ENCODE peak calls at places on chromosomes 11 and 22, in six cellular contexts. One of them, this sample, is unnamed.

GRCh38 chr11:61362542-61362875 is 335 bp downstream of the TMEM138 start:
- DNase-seq in SK-N-SH: peak
- DNase-seq in coronary artery: peak
- DNase-seq in right atrium auricular region: no peak
- DNase-seq in CD8-positive, alpha-beta T cell: peak
- DNase-seq in K562: peak
- DNase-seq in this sample: no peak

GRCh38 chr11:7490054-7490453 is 4.7 kb downstream of the OLFML1 start:
- DNase-seq in SK-N-SH: no peak
- DNase-seq in coronary artery: no peak
- DNase-seq in right atrium auricular region: no peak
- DNase-seq in CD8-positive, alpha-beta T cell: no peak
- DNase-seq in K562: no peak
- DNase-seq in this sample: no peak

GRCh38 chr11:87359401-87359800 is 321.7 kb downstream of the TMEM135 start:
- DNase-seq in SK-N-SH: no peak
- DNase-seq in coronary artery: no peak
- DNase-seq in right atrium auricular region: no peak
- DNase-seq in CD8-positive, alpha-beta T cell: no peak
- DNase-seq in K562: no peak
- DNase-seq in this sample: no peak

GRCh38 chr11:33936057-33936456 is 44.2 kb upstream of the LMO2 start:
- DNase-seq in SK-N-SH: no peak
- DNase-seq in coronary artery: no peak
- DNase-seq in right atrium auricular region: no peak
- DNase-seq in CD8-positive, alpha-beta T cell: no peak
- DNase-seq in K562: no peak
- DNase-seq in this sample: no peak

GRCh38 chr11:70073881-70074371 is 4.2 kb upstream of the ANO1 start:
- DNase-seq in SK-N-SH: no peak
- DNase-seq in coronary artery: peak
- DNase-seq in right atrium auricular region: peak
- DNase-seq in CD8-positive, alpha-beta T cell: no peak
- DNase-seq in K562: no peak
- DNase-seq in this sample: no peak

GRCh38 chr11:45083544-45084087 is 62.8 kb upstream of the PRDM11 start:
- DNase-seq in SK-N-SH: no peak
- DNase-seq in coronary artery: no peak
- DNase-seq in right atrium auricular region: no peak
- DNase-seq in CD8-positive, alpha-beta T cell: no peak
- DNase-seq in K562: peak
- DNase-seq in this sample: no peak

GRCh38 chr11:78138694-78139421 is 568 bp downstream of the ALG8 start:
- DNase-seq in SK-N-SH: peak
- DNase-seq in coronary artery: no peak
- DNase-seq in right atrium auricular region: no peak
- DNase-seq in CD8-positive, alpha-beta T cell: peak
- DNase-seq in K562: peak
- DNase-seq in this sample: no peak

GRCh38 chr22:37282385-37282677 is at the start of gene CYTH4:
- DNase-seq in SK-N-SH: no peak
- DNase-seq in coronary artery: no peak
- DNase-seq in right atrium auricular region: peak
- DNase-seq in CD8-positive, alpha-beta T cell: peak
- DNase-seq in K562: no peak
- DNase-seq in this sample: no peak

GRCh38 chr11:8341966-8342365 is 78.3 kb upstream of the LMO1 start:
- DNase-seq in SK-N-SH: no peak
- DNase-seq in coronary artery: no peak
- DNase-seq in right atrium auricular region: no peak
- DNase-seq in CD8-positive, alpha-beta T cell: no peak
- DNase-seq in K562: no peak
- DNase-seq in this sample: no peak

GRCh38 chr11:86459682-86460460 is 85.2 kb downstream of the CCDC81 start:
- DNase-seq in SK-N-SH: peak
- DNase-seq in coronary artery: peak
- DNase-seq in right atrium auricular region: no peak
- DNase-seq in CD8-positive, alpha-beta T cell: no peak
- DNase-seq in K562: no peak
- DNase-seq in this sample: no peak

GRCh38 chr11:27807594-27807993 is 107.3 kb upstream of the BDNF start:
- DNase-seq in SK-N-SH: no peak
- DNase-seq in coronary artery: no peak
- DNase-seq in right atrium auricular region: no peak
- DNase-seq in CD8-positive, alpha-beta T cell: no peak
- DNase-seq in K562: no peak
- DNase-seq in this sample: no peak

GRCh38 chr22:40679964-40680818 is 907 bp downstream of the MCHR1 start:
- DNase-seq in SK-N-SH: no peak
- DNase-seq in coronary artery: no peak
- DNase-seq in right atrium auricular region: no peak
- DNase-seq in CD8-positive, alpha-beta T cell: no peak
- DNase-seq in K562: no peak
- DNase-seq in this sample: no peak

GRCh38 chr11:10654211-10655150 is 39.1 kb downstream of the IRAG1 start:
- DNase-seq in SK-N-SH: peak
- DNase-seq in coronary artery: no peak
- DNase-seq in right atrium auricular region: no peak
- DNase-seq in CD8-positive, alpha-beta T cell: peak
- DNase-seq in K562: peak
- DNase-seq in this sample: no peak

GRCh38 chr11:133947298-133947905 is 9.4 kb downstream of the IGSF9B start:
- DNase-seq in SK-N-SH: peak
- DNase-seq in coronary artery: no peak
- DNase-seq in right atrium auricular region: no peak
- DNase-seq in CD8-positive, alpha-beta T cell: peak
- DNase-seq in K562: peak
- DNase-seq in this sample: no peak

GRCh38 chr22:29147241-29147919 is 58.3 kb upstream of the EMID1 start:
- DNase-seq in SK-N-SH: no peak
- DNase-seq in coronary artery: peak
- DNase-seq in right atrium auricular region: no peak
- DNase-seq in CD8-positive, alpha-beta T cell: no peak
- DNase-seq in K562: no peak
- DNase-seq in this sample: no peak

GRCh38 chr11:95485115-95485900 is 254.3 kb upstream of the SESN3 start:
- DNase-seq in SK-N-SH: no peak
- DNase-seq in coronary artery: no peak
- DNase-seq in right atrium auricular region: no peak
- DNase-seq in CD8-positive, alpha-beta T cell: no peak
- DNase-seq in K562: no peak
- DNase-seq in this sample: no peak

GRCh38 chr11:5666396-5666780 is 18.5 kb downstream of the TRIM5 start:
- DNase-seq in SK-N-SH: no peak
- DNase-seq in coronary artery: no peak
- DNase-seq in right atrium auricular region: no peak
- DNase-seq in CD8-positive, alpha-beta T cell: no peak
- DNase-seq in K562: no peak
- DNase-seq in this sample: no peak

GRCh38 chr11:44032304-44033085 is 15.3 kb upstream of the ACCSL start:
- DNase-seq in SK-N-SH: no peak
- DNase-seq in coronary artery: peak
- DNase-seq in right atrium auricular region: peak
- DNase-seq in CD8-positive, alpha-beta T cell: no peak
- DNase-seq in K562: no peak
- DNase-seq in this sample: peak

GRCh38 chr11:34621876-34622275 is 983 bp downstream of the EHF start:
- DNase-seq in SK-N-SH: no peak
- DNase-seq in coronary artery: no peak
- DNase-seq in right atrium auricular region: no peak
- DNase-seq in CD8-positive, alpha-beta T cell: no peak
- DNase-seq in K562: no peak
- DNase-seq in this sample: no peak

GRCh38 chr11:121067453-121067852 is 33.6 kb upstream of the TECTA start:
- DNase-seq in SK-N-SH: no peak
- DNase-seq in coronary artery: no peak
- DNase-seq in right atrium auricular region: no peak
- DNase-seq in CD8-positive, alpha-beta T cell: no peak
- DNase-seq in K562: no peak
- DNase-seq in this sample: no peak

DNA sequence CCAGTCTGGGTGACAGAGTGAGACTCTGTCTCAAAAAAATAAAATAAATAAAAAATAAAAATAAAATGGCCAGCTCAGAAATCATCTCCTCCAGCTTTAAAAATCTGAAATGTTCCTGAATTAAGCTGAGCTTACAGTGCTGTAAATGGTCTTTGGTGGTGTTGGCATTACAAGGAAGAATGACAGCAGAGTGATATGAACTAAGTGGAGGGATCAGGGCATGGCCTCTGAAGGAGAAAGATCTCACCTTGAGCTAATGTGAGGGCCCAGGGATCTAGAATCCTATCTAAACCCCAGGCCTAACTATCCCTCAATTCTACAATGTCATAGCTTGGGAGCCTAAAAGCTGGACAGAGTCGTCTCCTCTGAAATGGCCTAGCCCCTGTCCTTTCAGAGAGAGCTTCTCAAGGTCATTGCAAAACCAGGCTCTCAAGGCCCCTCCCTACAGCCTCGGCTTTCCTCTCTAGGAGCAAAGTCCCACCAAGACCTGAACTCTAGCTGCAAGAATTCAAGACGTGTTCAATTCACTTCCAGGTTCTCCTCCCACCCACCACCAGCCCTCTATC is 345.4 kb downstream of the BUD13 start:
- DNase-seq in SK-N-SH: no peak
- DNase-seq in coronary artery: no peak
- DNase-seq in right atrium auricular region: no peak
- DNase-seq in CD8-positive, alpha-beta T cell: no peak
- DNase-seq in K562: no peak
- DNase-seq in this sample: no peak
- TF ChIP-seq CTCF in SK-N-SH: no peak
- TF ChIP-seq CTCF in coronary artery: no peak
- TF ChIP-seq CTCF in right atrium auricular region: no peak
- TF ChIP-seq CTCF in CD8-positive, alpha-beta T cell: no peak
- TF ChIP-seq CTCF in K562: no peak
- TF ChIP-seq CTCF in this sample: no peak

GRCh38 chr11:1854132-1854948 is 1.5 kb downstream of the LSP1 start:
- DNase-seq in SK-N-SH: no peak
- DNase-seq in coronary artery: no peak
- DNase-seq in right atrium auricular region: no peak
- DNase-seq in CD8-positive, alpha-beta T cell: no peak
- DNase-seq in K562: no peak
- DNase-seq in this sample: no peak
- H3K27ac ChIP-seq in SK-N-SH: no peak
- H3K27ac ChIP-seq in coronary artery: no peak
- H3K27ac ChIP-seq in right atrium auricular region: no peak
- H3K27ac ChIP-seq in CD8-positive, alpha-beta T cell: peak
- H3K27ac ChIP-seq in K562: no peak
- H3K27ac ChIP-seq in this sample: no peak

GRCh38 chr22:19961201-19961580 is 19.6 kb upstream of the TXNRD2 start:
- DNase-seq in SK-N-SH: peak
- DNase-seq in coronary artery: no peak
- DNase-seq in right atrium auricular region: no peak
- DNase-seq in CD8-positive, alpha-beta T cell: no peak
- DNase-seq in K562: no peak
- DNase-seq in this sample: no peak

GRCh38 chr22:19958083-19959042 is 16.7 kb upstream of the TXNRD2 start:
- DNase-seq in SK-N-SH: no peak
- DNase-seq in coronary artery: no peak
- DNase-seq in right atrium auricular region: no peak
- DNase-seq in CD8-positive, alpha-beta T cell: no peak
- DNase-seq in K562: no peak
- DNase-seq in this sample: no peak

GRCh38 chr22:19959043-19959586 is 17.5 kb upstream of the TXNRD2 start:
- DNase-seq in SK-N-SH: peak
- DNase-seq in coronary artery: no peak
- DNase-seq in right atrium auricular region: peak
- DNase-seq in CD8-positive, alpha-beta T cell: no peak
- DNase-seq in K562: peak
- DNase-seq in this sample: no peak

GRCh38 chr22:19960491-19961200 is 19.0 kb upstream of the TXNRD2 start:
- DNase-seq in SK-N-SH: peak
- DNase-seq in coronary artery: no peak
- DNase-seq in right atrium auricular region: no peak
- DNase-seq in CD8-positive, alpha-beta T cell: no peak
- DNase-seq in K562: no peak
- DNase-seq in this sample: no peak

DNA sequence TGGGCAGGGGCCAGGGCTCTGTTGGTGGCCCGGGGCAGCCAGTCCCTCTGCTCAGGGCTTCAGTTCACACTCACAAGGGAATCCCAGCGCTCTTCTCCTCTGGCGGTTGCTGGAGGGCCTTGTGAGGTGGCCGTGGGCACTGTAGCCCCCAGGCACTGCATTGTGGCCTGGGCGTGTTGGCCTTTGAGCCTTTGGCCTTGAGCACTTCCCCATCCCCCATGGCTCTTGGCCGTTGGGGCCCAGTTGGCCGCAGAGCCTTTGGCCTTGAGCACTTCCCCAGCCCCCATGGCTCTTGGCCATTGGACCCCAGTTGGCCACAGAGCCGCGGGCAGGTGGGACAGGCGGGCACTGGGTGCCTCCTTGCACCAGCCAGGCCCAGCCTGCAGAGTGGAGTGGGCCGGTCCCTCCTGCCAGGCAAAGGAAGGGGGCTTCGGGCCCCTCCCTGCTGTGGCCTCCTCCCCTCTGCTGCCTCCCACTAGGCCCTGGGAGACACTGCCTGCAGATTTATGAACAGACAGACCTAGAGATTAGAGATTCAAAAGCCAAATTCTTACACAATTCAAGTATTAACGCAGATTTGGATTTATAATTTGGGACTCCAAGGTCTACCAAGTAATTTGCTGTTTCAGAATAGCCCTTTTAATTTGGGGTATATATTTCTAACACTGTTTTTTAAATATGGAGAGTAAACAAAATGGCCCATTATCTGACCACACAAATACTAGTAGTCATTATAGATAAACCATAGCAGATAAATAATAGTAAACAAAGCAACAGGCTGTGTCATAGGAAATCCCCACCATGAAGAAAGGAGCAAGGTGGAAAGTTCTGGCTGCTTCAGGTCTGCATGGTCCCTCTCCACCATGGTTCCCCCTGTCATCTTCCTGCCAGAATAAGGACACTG is 18.2 kb upstream of the TXNRD2 start:
- DNase-seq in SK-N-SH: peak
- DNase-seq in coronary artery: no peak
- DNase-seq in right atrium auricular region: no peak
- DNase-seq in CD8-positive, alpha-beta T cell: no peak
- DNase-seq in K562: peak
- DNase-seq in this sample: no peak
- H3K4me3 ChIP-seq in SK-N-SH: no peak
- H3K4me3 ChIP-seq in coronary artery: peak
- H3K4me3 ChIP-seq in right atrium auricular region: no peak
- H3K4me3 ChIP-seq in CD8-positive, alpha-beta T cell: no peak
- H3K4me3 ChIP-seq in K562: peak
- H3K4me3 ChIP-seq in this sample: no peak

DNA sequence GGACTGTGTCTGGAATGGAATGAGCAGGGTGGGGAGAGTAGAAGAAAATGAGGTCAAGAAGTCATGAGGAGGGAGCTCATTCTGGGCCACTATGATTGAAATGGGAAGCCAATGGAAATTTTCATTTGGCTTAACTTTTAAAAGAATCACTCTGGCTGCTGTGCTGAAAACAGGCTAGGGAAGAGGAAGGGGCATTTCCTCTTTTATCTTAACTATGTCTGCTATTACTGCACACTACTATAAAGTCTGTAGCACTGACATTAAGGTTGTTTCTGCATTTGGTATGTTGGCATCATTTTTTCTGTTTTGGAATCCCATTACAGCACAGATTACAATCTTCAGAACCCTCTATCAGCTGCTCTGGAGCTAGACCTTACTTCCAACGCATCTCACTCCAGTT is 8.2 kb downstream of the PATL1 start:
- DNase-seq in SK-N-SH: no peak
- DNase-seq in coronary artery: no peak
- DNase-seq in right atrium auricular region: no peak
- DNase-seq in CD8-positive, alpha-beta T cell: no peak
- DNase-seq in K562: no peak
- DNase-seq in this sample: no peak
- TF ChIP-seq CTCF in SK-N-SH: no peak
- TF ChIP-seq CTCF in coronary artery: no peak
- TF ChIP-seq CTCF in right atrium auricular region: no peak
- TF ChIP-seq CTCF in CD8-positive, alpha-beta T cell: no peak
- TF ChIP-seq CTCF in K562: no peak
- TF ChIP-seq CTCF in this sample: no peak

This sample was measured in dorsolateral prefrontal cortex.